ENCODE peak calls at places on chromosomes 1 and 21, in ten cellular contexts. R, B, C, U, N, Y, O, F, T and K are unnamed samples.

GRCh38 chr1:100622037-100622436 is 84.1 kb downstream of the GPR88 start:
- DNase-seq in R (no peak), B (peak), C (no peak), U (peak), N (peak), Y (no peak), O (no peak), F (peak), T (peak), K (no peak)

GRCh38 chr1:35930593-35931423 is at the start of gene AGO3:
- DNase-seq in R (peak), B (peak), C (peak), U (peak), N (peak), Y (peak), O (peak), F (peak), T (peak), K (peak)

GRCh38 chr1:8061673-8062386 is 35.7 kb upstream of the ERRFI1 start:
- DNase-seq in R (no peak), B (peak), C (no peak), U (peak), N (peak), Y (no peak), O (no peak), F (no peak), T (no peak), K (no peak)

GRCh38 chr21:18387994-18388393 is 15.6 kb downstream of the TMPRSS15 start:
- DNase-seq in R (no peak), B (no peak), C (no peak), U (no peak), N (no peak), Y (no peak), O (no peak), F (no peak), T (no peak), K (no peak)

GRCh38 chr1:13766906-13767564 is 67.0 kb downstream of the PRDM2 start:
- DNase-seq in R (no peak), B (peak), C (no peak), U (peak), N (peak), Y (no peak), O (no peak), F (no peak), T (no peak), K (peak)

GRCh38 chr1:35661474-35661795 is 20.1 kb upstream of the PSMB2 start:
- DNase-seq in R (no peak), B (no peak), C (no peak), U (no peak), N (no peak), Y (no peak), O (no peak), F (no peak), T (no peak), K (no peak)

GRCh38 chr1:25520446-25521061 is 22.9 kb upstream of the LDLRAP1 start:
- DNase-seq in R (peak), B (peak), C (peak), U (peak), N (peak), Y (peak), O (peak), F (peak), T (peak), K (peak)

GRCh38 chr1:22886211-22886610 is 86.5 kb downstream of the LACTBL1 start:
- DNase-seq in R (no peak), B (peak), C (no peak), U (peak), N (peak), Y (no peak), O (no peak), F (no peak), T (no peak), K (no peak)

GRCh38 chr21:44940116-44940631 is 345 bp downstream of the SLX9 start:
- DNase-seq in R (no peak), B (peak), C (no peak), U (no peak), N (no peak), Y (no peak), O (no peak), F (no peak), T (peak), K (no peak)

GRCh38 chr21:36156815-36157670 is at the start of gene DOP1B:
- DNase-seq in R (no peak), B (no peak), C (no peak), U (no peak), N (peak), Y (peak), O (no peak), F (peak), T (no peak), K (no peak)

GRCh38 chr1:29511436-29511835 is 275.1 kb downstream of the PTPRU start:
- DNase-seq in R (no peak), B (no peak), C (no peak), U (no peak), N (no peak), Y (no peak), O (no peak), F (no peak), T (no peak), K (no peak)

GRCh38 chr1:181152892-181153633 is 64.6 kb downstream of the IER5 start:
- DNase-seq in R (no peak), B (peak), C (no peak), U (peak), N (peak), Y (no peak), O (no peak), F (no peak), T (no peak), K (peak)

GRCh38 chr1:228212966-228213844 is 5.4 kb downstream of the OBSCN start:
- DNase-seq in R (peak), B (peak), C (peak), U (peak), N (peak), Y (peak), O (peak), F (peak), T (peak), K (peak)

GRCh38 chr1:58837886-58838285 is 54.0 kb upstream of the JUN start:
- DNase-seq in R (no peak), B (no peak), C (no peak), U (no peak), N (no peak), Y (no peak), O (no peak), F (no peak), T (no peak), K (no peak)

GRCh38 chr1:212791261-212791675 is 309 bp downstream of the NSL1 start:
- DNase-seq in R (peak), B (peak), C (no peak), U (peak), N (peak), Y (no peak), O (no peak), F (no peak), T (no peak), K (no peak)

GRCh38 chr1:246583448-246584185 is 17.4 kb downstream of the CNST start:
- DNase-seq in R (peak), B (peak), C (no peak), U (peak), N (peak), Y (no peak), O (no peak), F (no peak), T (no peak), K (no peak)

GRCh38 chr21:39715804-39716397 is 29.1 kb upstream of the IGSF5 start:
- DNase-seq in R (peak), B (peak), C (no peak), U (peak), N (peak), Y (peak), O (no peak), F (peak), T (peak), K (peak)

GRCh38 chr1:206892351-206892984 is 4.8 kb upstream of the IL24 start:
- DNase-seq in R (no peak), B (peak), C (no peak), U (peak), N (peak), Y (no peak), O (no peak), F (no peak), T (no peak), K (peak)

GRCh38 chr1:12745126-12745991 is 641 bp upstream of the CFAP107 start:
- DNase-seq in R (no peak), B (peak), C (no peak), U (no peak), N (no peak), Y (no peak), O (no peak), F (no peak), T (no peak), K (no peak)

GRCh38 chr1:17729248-17729647 is 25.9 kb upstream of the ACTL8 start:
- DNase-seq in R (no peak), B (no peak), C (no peak), U (no peak), N (no peak), Y (no peak), O (no peak), F (no peak), T (no peak), K (no peak)

GRCh38 chr1:193260056-193260750 is 73.8 kb upstream of the B3GALT2 start:
- DNase-seq in R (no peak), B (peak), C (no peak), U (no peak), N (peak), Y (no peak), O (no peak), F (no peak), T (no peak), K (no peak)

GRCh38 chr1:44213222-44214112 is at the start of gene DMAP1:
- DNase-seq in R (peak), B (peak), C (peak), U (peak), N (peak), Y (peak), O (peak), F (peak), T (peak), K (peak)

GRCh38 chr1:182595641-182596240 is 6.7 kb upstream of the RNASEL start:
- DNase-seq in R (peak), B (peak), C (peak), U (peak), N (peak), Y (peak), O (peak), F (peak), T (peak), K (peak)

GRCh38 chr1:15141933-15142647 is 11.5 kb upstream of the TMEM51 start:
- DNase-seq in R (no peak), B (peak), C (no peak), U (no peak), N (peak), Y (no peak), O (no peak), F (no peak), T (no peak), K (no peak)

GRCh38 chr1:220887868-220888664 is 8.8 kb downstream of the HLX start:
- DNase-seq in R (no peak), B (peak), C (no peak), U (no peak), N (no peak), Y (no peak), O (no peak), F (no peak), T (no peak), K (no peak)